ENCODE peak calls at places on chromosomes 6 and 20, in eight cellular contexts. One of them, this sample, is unnamed.

GRCh38 chr6:52154381-52154780 is 31.8 kb upstream of the IL17A start:
- DNase-seq in stomach: no peak
- DNase-seq in HCT116: no peak
- DNase-seq in Peyer's patch: no peak
- DNase-seq in GM12878: no peak
- DNase-seq in IMR-90: no peak
- DNase-seq in tibial nerve: no peak
- DNase-seq in A549: no peak
- DNase-seq in this sample: no peak

GRCh38 chr20:17680128-17680835 is 1.8 kb downstream of the RRBP1 start:
- DNase-seq in stomach: peak
- DNase-seq in HCT116: no peak
- DNase-seq in Peyer's patch: peak
- DNase-seq in GM12878: no peak
- DNase-seq in IMR-90: peak
- DNase-seq in tibial nerve: no peak
- DNase-seq in A549: peak
- DNase-seq in this sample: peak

GRCh38 chr6:25717856-25718740 is 36.4 kb upstream of the SLC17A4 start:
- DNase-seq in stomach: no peak
- DNase-seq in HCT116: peak
- DNase-seq in Peyer's patch: no peak
- DNase-seq in GM12878: no peak
- DNase-seq in IMR-90: peak
- DNase-seq in tibial nerve: no peak
- DNase-seq in A549: peak
- DNase-seq in this sample: no peak

GRCh38 chr20:63071541-63072181 is 64.9 kb upstream of the BHLHE23 start:
- DNase-seq in stomach: no peak
- DNase-seq in HCT116: no peak
- DNase-seq in Peyer's patch: peak
- DNase-seq in GM12878: no peak
- DNase-seq in IMR-90: peak
- DNase-seq in tibial nerve: no peak
- DNase-seq in A549: peak
- DNase-seq in this sample: peak

GRCh38 chr20:23305098-23305497 is 45.5 kb upstream of the NXT1 start:
- DNase-seq in stomach: no peak
- DNase-seq in HCT116: no peak
- DNase-seq in Peyer's patch: peak
- DNase-seq in GM12878: no peak
- DNase-seq in IMR-90: no peak
- DNase-seq in tibial nerve: peak
- DNase-seq in A549: no peak
- DNase-seq in this sample: peak

GRCh38 chr6:159044899-159045727 is at the start of gene TAGAP:
- DNase-seq in stomach: peak
- DNase-seq in HCT116: no peak
- DNase-seq in Peyer's patch: peak
- DNase-seq in GM12878: peak
- DNase-seq in IMR-90: peak
- DNase-seq in tibial nerve: peak
- DNase-seq in A549: no peak
- DNase-seq in this sample: peak

GRCh38 chr20:53708129-53708968 is 114.7 kb upstream of the ZNF217 start:
- DNase-seq in stomach: no peak
- DNase-seq in HCT116: no peak
- DNase-seq in Peyer's patch: no peak
- DNase-seq in GM12878: peak
- DNase-seq in IMR-90: peak
- DNase-seq in tibial nerve: no peak
- DNase-seq in A549: no peak
- DNase-seq in this sample: no peak

GRCh38 chr6:34537922-34538550 is 18.1 kb downstream of the SPDEF start:
- DNase-seq in stomach: no peak
- DNase-seq in HCT116: no peak
- DNase-seq in Peyer's patch: no peak
- DNase-seq in GM12878: no peak
- DNase-seq in IMR-90: no peak
- DNase-seq in tibial nerve: no peak
- DNase-seq in A549: no peak
- DNase-seq in this sample: no peak

GRCh38 chr6:40359808-40360207 is 227.4 kb downstream of the LRFN2 start:
- DNase-seq in stomach: no peak
- DNase-seq in HCT116: no peak
- DNase-seq in Peyer's patch: no peak
- DNase-seq in GM12878: no peak
- DNase-seq in IMR-90: no peak
- DNase-seq in tibial nerve: no peak
- DNase-seq in A549: no peak
- DNase-seq in this sample: peak

GRCh38 chr20:34538671-34539123 is 19.8 kb upstream of the MAP1LC3A start:
- DNase-seq in stomach: peak
- DNase-seq in HCT116: no peak
- DNase-seq in Peyer's patch: peak
- DNase-seq in GM12878: no peak
- DNase-seq in IMR-90: peak
- DNase-seq in tibial nerve: no peak
- DNase-seq in A549: peak
- DNase-seq in this sample: no peak

GRCh38 chr6:8157839-8158238 is 55.5 kb upstream of the EEF1E1 start:
- DNase-seq in stomach: no peak
- DNase-seq in HCT116: no peak
- DNase-seq in Peyer's patch: no peak
- DNase-seq in GM12878: no peak
- DNase-seq in IMR-90: no peak
- DNase-seq in tibial nerve: no peak
- DNase-seq in A549: peak
- DNase-seq in this sample: no peak

GRCh38 chr20:53677447-53678314 is 84.0 kb upstream of the ZNF217 start:
- DNase-seq in stomach: peak
- DNase-seq in HCT116: no peak
- DNase-seq in Peyer's patch: peak
- DNase-seq in GM12878: no peak
- DNase-seq in IMR-90: peak
- DNase-seq in tibial nerve: no peak
- DNase-seq in A549: peak
- DNase-seq in this sample: peak

GRCh38 chr6:104884867-104885517 is 25.3 kb upstream of the HACE1 start:
- DNase-seq in stomach: no peak
- DNase-seq in HCT116: no peak
- DNase-seq in Peyer's patch: no peak
- DNase-seq in GM12878: no peak
- DNase-seq in IMR-90: no peak
- DNase-seq in tibial nerve: no peak
- DNase-seq in A549: no peak
- DNase-seq in this sample: no peak

GRCh38 chr20:10675456-10675848 is 1.7 kb upstream of the JAG1 start:
- DNase-seq in stomach: no peak
- DNase-seq in HCT116: no peak
- DNase-seq in Peyer's patch: no peak
- DNase-seq in GM12878: no peak
- DNase-seq in IMR-90: no peak
- DNase-seq in tibial nerve: no peak
- DNase-seq in A549: no peak
- DNase-seq in this sample: no peak
- H3K4me3 ChIP-seq in stomach: peak
- H3K4me3 ChIP-seq in HCT116: peak
- H3K4me3 ChIP-seq in Peyer's patch: no peak
- H3K4me3 ChIP-seq in GM12878: peak
- H3K4me3 ChIP-seq in IMR-90: no peak
- H3K4me3 ChIP-seq in tibial nerve: no peak
- H3K4me3 ChIP-seq in A549: peak
- H3K4me3 ChIP-seq in this sample: no peak

DNA sequence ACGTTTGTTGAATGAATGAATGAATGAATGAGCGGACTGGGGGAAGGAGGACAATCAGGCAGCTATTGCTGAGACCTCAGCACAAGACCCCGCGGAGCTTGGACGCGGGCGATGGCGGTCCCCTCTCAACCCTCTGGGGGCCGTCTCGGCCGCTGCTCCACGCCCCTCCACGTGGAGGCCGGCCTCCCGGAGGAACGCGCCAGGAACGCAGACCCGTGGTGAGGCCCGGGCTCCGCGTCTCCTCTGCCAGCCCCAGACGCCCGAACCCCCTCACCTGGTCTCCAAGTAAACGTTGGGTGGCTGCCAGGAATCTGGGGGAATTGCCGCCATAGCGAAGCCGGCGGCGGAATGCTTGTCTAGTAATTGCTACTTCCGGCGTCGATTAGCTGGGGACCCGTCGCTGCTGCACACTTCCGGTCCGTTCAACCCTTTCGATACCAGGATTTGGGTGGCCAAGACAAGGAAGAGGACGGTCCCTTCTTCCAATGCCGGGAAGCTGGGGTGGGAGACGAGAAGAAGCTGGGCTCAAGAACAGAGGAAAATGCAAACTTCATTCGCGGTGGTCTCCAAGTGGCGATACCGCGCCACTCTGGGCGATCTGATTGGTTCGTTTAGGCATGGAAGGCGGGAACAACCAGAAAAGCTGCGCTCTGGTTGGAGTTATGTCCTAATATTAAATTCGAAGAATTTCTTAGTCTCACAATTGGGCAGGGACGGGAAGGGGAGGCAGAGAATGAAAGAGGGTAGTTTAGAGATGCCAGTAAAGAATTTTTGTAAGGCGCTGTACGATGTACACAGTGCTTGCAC is at the start of gene PPIL1:
- DNase-seq in stomach: peak
- DNase-seq in HCT116: peak
- DNase-seq in Peyer's patch: peak
- DNase-seq in GM12878: peak
- DNase-seq in IMR-90: peak
- DNase-seq in tibial nerve: peak
- DNase-seq in A549: peak
- DNase-seq in this sample: peak
- TF ChIP-seq POLR2A in stomach: no peak
- TF ChIP-seq POLR2A in HCT116: peak
- TF ChIP-seq POLR2A in Peyer's patch: no peak
- TF ChIP-seq POLR2A in GM12878: peak
- TF ChIP-seq POLR2A in IMR-90: peak
- TF ChIP-seq POLR2A in tibial nerve: no peak
- TF ChIP-seq POLR2A in A549: peak
- TF ChIP-seq POLR2A in this sample: no peak

GRCh38 chr6:108671790-108672189 is 111.1 kb downstream of the FOXO3 start:
- DNase-seq in stomach: no peak
- DNase-seq in HCT116: no peak
- DNase-seq in Peyer's patch: no peak
- DNase-seq in GM12878: no peak
- DNase-seq in IMR-90: no peak
- DNase-seq in tibial nerve: no peak
- DNase-seq in A549: no peak
- DNase-seq in this sample: no peak

GRCh38 chr6:108673153-108673552 is 112.4 kb downstream of the FOXO3 start:
- DNase-seq in stomach: no peak
- DNase-seq in HCT116: no peak
- DNase-seq in Peyer's patch: no peak
- DNase-seq in GM12878: no peak
- DNase-seq in IMR-90: no peak
- DNase-seq in tibial nerve: no peak
- DNase-seq in A549: no peak
- DNase-seq in this sample: no peak

GRCh38 chr6:108675226-108676160 is 114.8 kb downstream of the FOXO3 start:
- DNase-seq in stomach: peak
- DNase-seq in HCT116: no peak
- DNase-seq in Peyer's patch: no peak
- DNase-seq in GM12878: no peak
- DNase-seq in IMR-90: no peak
- DNase-seq in tibial nerve: no peak
- DNase-seq in A549: no peak
- DNase-seq in this sample: no peak

GRCh38 chr6:108671175-108671574 is 110.5 kb downstream of the FOXO3 start:
- DNase-seq in stomach: no peak
- DNase-seq in HCT116: no peak
- DNase-seq in Peyer's patch: no peak
- DNase-seq in GM12878: no peak
- DNase-seq in IMR-90: no peak
- DNase-seq in tibial nerve: no peak
- DNase-seq in A549: no peak
- DNase-seq in this sample: no peak

GRCh38 chr6:108673602-108674001 is 112.9 kb downstream of the FOXO3 start:
- DNase-seq in stomach: peak
- DNase-seq in HCT116: peak
- DNase-seq in Peyer's patch: peak
- DNase-seq in GM12878: no peak
- DNase-seq in IMR-90: peak
- DNase-seq in tibial nerve: no peak
- DNase-seq in A549: peak
- DNase-seq in this sample: no peak
- TF ChIP-seq CTCF in stomach: no peak
- TF ChIP-seq CTCF in HCT116: no peak
- TF ChIP-seq CTCF in Peyer's patch: no peak
- TF ChIP-seq CTCF in GM12878: no peak
- TF ChIP-seq CTCF in IMR-90: no peak
- TF ChIP-seq CTCF in tibial nerve: no peak
- TF ChIP-seq CTCF in A549: no peak
- TF ChIP-seq CTCF in this sample: no peak

GRCh38 chr20:1833728-1834726 is 61.2 kb upstream of the SIRPA start:
- DNase-seq in stomach: no peak
- DNase-seq in HCT116: no peak
- DNase-seq in Peyer's patch: no peak
- DNase-seq in GM12878: no peak
- DNase-seq in IMR-90: no peak
- DNase-seq in tibial nerve: no peak
- DNase-seq in A549: no peak
- DNase-seq in this sample: no peak

GRCh38 chr20:1835126-1835525 is 60.1 kb upstream of the SIRPA start:
- DNase-seq in stomach: no peak
- DNase-seq in HCT116: no peak
- DNase-seq in Peyer's patch: no peak
- DNase-seq in GM12878: no peak
- DNase-seq in IMR-90: no peak
- DNase-seq in tibial nerve: no peak
- DNase-seq in A549: no peak
- DNase-seq in this sample: no peak

GRCh38 chr20:1832634-1833033 is 62.6 kb upstream of the SIRPA start:
- DNase-seq in stomach: no peak
- DNase-seq in HCT116: no peak
- DNase-seq in Peyer's patch: no peak
- DNase-seq in GM12878: no peak
- DNase-seq in IMR-90: no peak
- DNase-seq in tibial nerve: no peak
- DNase-seq in A549: no peak
- DNase-seq in this sample: no peak

GRCh38 chr20:1831606-1832005 is 63.6 kb upstream of the SIRPA start:
- DNase-seq in stomach: no peak
- DNase-seq in HCT116: no peak
- DNase-seq in Peyer's patch: no peak
- DNase-seq in GM12878: no peak
- DNase-seq in IMR-90: no peak
- DNase-seq in tibial nerve: no peak
- DNase-seq in A549: no peak
- DNase-seq in this sample: no peak

DNA sequence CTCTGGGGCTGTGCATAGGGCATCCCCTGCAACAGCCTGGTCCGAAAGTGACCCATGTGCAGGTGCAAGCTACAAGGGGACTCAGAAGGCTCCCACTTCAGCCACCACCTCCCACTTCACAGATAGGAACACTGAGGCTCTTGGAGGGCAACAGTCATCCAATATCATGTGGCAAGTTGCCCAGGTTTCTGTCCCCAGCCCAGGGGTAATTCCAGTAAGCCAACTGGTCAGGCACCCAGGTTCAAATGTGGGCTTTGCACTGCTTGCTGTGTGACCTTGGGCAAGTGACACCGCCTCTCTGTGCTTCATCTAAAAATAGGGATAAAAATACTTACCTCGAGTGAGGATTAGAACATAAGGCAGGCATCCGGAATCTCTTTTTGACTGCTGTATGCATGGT is 62.0 kb upstream of the SIRPA start:
- DNase-seq in stomach: no peak
- DNase-seq in HCT116: no peak
- DNase-seq in Peyer's patch: no peak
- DNase-seq in GM12878: no peak
- DNase-seq in IMR-90: no peak
- DNase-seq in tibial nerve: no peak
- DNase-seq in A549: no peak
- DNase-seq in this sample: no peak
- H3K4me3 ChIP-seq in stomach: no peak
- H3K4me3 ChIP-seq in HCT116: no peak
- H3K4me3 ChIP-seq in Peyer's patch: no peak
- H3K4me3 ChIP-seq in GM12878: no peak
- H3K4me3 ChIP-seq in IMR-90: no peak
- H3K4me3 ChIP-seq in tibial nerve: no peak
- H3K4me3 ChIP-seq in A549: no peak
- H3K4me3 ChIP-seq in this sample: no peak

This sample was measured in lower leg skin.